ENCODE peak calls at places on chromosomes 6 and 20, in ten cellular contexts. W is upper lobe of left lung; H is activated T-helper 9 cell treated with anti-CD3 and anti-CD28 coated beads, Interleukin-2, amount 50 U/mL, for 16 hours; Y is B cell; V is glutamatergic neuron; T is cardiac muscle cell; D is NCI-H510A; L is stimulated activated naive CD4-positive, alpha-beta T cell treated with Interleukin-2 at 50 U/mL for 16 hours; Z is stimulated activated CD8-positive, alpha-beta memory T cell treated with anti-CD3 and anti-CD28 coated beads, Interleukin-12 subunit alpha, Interleukin-12 subunit beta, amount 100 ng/mL, for 4 hours; P is WTC11. E is an unnamed sample.
A peak's percentile ranks its signal among the peaks of the same experiment; 100 is the strongest.

GRCh38 chr20:37323985-37324384 is 22.0 kb upstream of the SRC start:
- DNase-seq in W (no peak), H (no peak), Y (no peak), V (no peak), T (peak; percentile 68), D (no peak), L (no peak), Z (no peak), P (no peak), E (no peak)

GRCh38 chr6:28443112-28443773 is at the start of gene ZSCAN23:
- DNase-seq in W (peak; percentile 92), H (peak; percentile 65), Y (peak; percentile 66), V (peak; percentile 84), T (peak; percentile 92), D (peak; percentile 69), L (peak; percentile 69), Z (peak; percentile 61), P (peak; percentile 80), E (peak; percentile 95)

GRCh38 chr6:15715060-15715459 is 52.2 kb upstream of the DTNBP1 start:
- DNase-seq in W (no peak), H (no peak), Y (no peak), V (no peak), T (peak; percentile 27), D (no peak), L (no peak), Z (no peak), P (no peak), E (no peak)

GRCh38 chr6:3746119-3746691 is 5.3 kb downstream of the PXDC1 start:
- DNase-seq in W (no peak), H (no peak), Y (peak; percentile 91), V (no peak), T (no peak), D (no peak), L (no peak), Z (no peak), P (no peak), E (peak; percentile 34)

GRCh38 chr20:24376523-24377085 is 92.8 kb upstream of the SYNDIG1 start:
- DNase-seq in W (no peak), H (no peak), Y (no peak), V (no peak), T (peak; percentile 45), D (no peak), L (no peak), Z (no peak), P (no peak), E (no peak)

GRCh38 chr20:57450419-57450818 is 59.2 kb downstream of the RBM38 start:
- DNase-seq in W (no peak), H (no peak), Y (peak; percentile 77), V (no peak), T (peak; percentile 73), D (no peak), L (no peak), Z (no peak), P (no peak), E (peak; percentile 99)

GRCh38 chr6:30490031-30490876 is 945 bp downstream of the HLA-E start:
- DNase-seq in W (peak; percentile 94), H (peak; percentile 76), Y (peak; percentile 80), V (peak; percentile 77), T (peak; percentile 74), D (no peak), L (peak; percentile 89), Z (peak; percentile 78), P (peak; percentile 77), E (peak; percentile 81)

GRCh38 chr6:111482236-111482958 is 621 bp downstream of the REV3L start:
- DNase-seq in W (peak; percentile 92), H (peak; percentile 38), Y (peak; percentile 70), V (peak; percentile 58), T (peak; percentile 45), D (no peak), L (peak; percentile 60), Z (peak; percentile 24), P (peak; percentile 23), E (peak; percentile 80)

GRCh38 chr6:5994234-5994998 is 12.3 kb downstream of the NRN1 start:
- DNase-seq in W (no peak), H (no peak), Y (no peak), V (peak; percentile 17), T (no peak), D (no peak), L (no peak), Z (no peak), P (peak; percentile 47), E (peak; percentile 35)

GRCh38 chr6:3305831-3306230 is 47.1 kb downstream of the PSMG4 start:
- DNase-seq in W (no peak), H (no peak), Y (no peak), V (peak; percentile 2), T (no peak), D (no peak), L (no peak), Z (no peak), P (no peak), E (no peak)

GRCh38 chr6:169289671-169290408 is 36.2 kb upstream of the THBS2 start:
- DNase-seq in W (no peak), H (no peak), Y (no peak), V (no peak), T (peak; percentile 97), D (no peak), L (no peak), Z (no peak), P (no peak), E (peak; percentile 47)

GRCh38 chr6:104409913-104410312 is 449.8 kb downstream of the HACE1 start:
- DNase-seq in W (no peak), H (no peak), Y (no peak), V (no peak), T (no peak), D (no peak), L (no peak), Z (no peak), P (no peak), E (no peak)

GRCh38 chr20:4053516-4053919 is 38.2 kb upstream of the RNF24 start:
- DNase-seq in W (no peak), H (no peak), Y (no peak), V (no peak), T (peak; percentile 52), D (no peak), L (no peak), Z (no peak), P (no peak), E (no peak)

GRCh38 chr20:14597206-14597715 is 259.8 kb upstream of the FLRT3 start:
- DNase-seq in W (no peak), H (no peak), Y (no peak), V (no peak), T (no peak), D (no peak), L (no peak), Z (no peak), P (no peak), E (no peak)

GRCh38 chr20:54407446-54407845 is 67.9 kb upstream of the DOK5 start:
- DNase-seq in W (no peak), H (no peak), Y (no peak), V (no peak), T (no peak), D (no peak), L (no peak), Z (no peak), P (no peak), E (no peak)

GRCh38 chr6:134247271-134247833 is 70.6 kb downstream of the SGK1 start:
- DNase-seq in W (no peak), H (peak; percentile 53), Y (peak; percentile 65), V (no peak), T (no peak), D (no peak), L (peak; percentile 59), Z (peak; percentile 19), P (no peak), E (no peak)

GRCh38 chr6:132768051-132768517 is 10.4 kb upstream of the VNN2 start:
- DNase-seq in W (peak; percentile 45), H (no peak), Y (no peak), V (peak; percentile 24), T (peak; percentile 32), D (no peak), L (no peak), Z (no peak), P (peak; percentile 69), E (peak; percentile 58)

GRCh38 chr20:58630063-58630462 is 21.0 kb upstream of the STX16 start:
- DNase-seq in W (no peak), H (no peak), Y (no peak), V (no peak), T (peak; percentile 52), D (no peak), L (no peak), Z (no peak), P (no peak), E (no peak)

GRCh38 chr6:218153-219018 is 73.9 kb upstream of the DUSP22 start:
- DNase-seq in W (no peak), H (no peak), Y (peak; percentile 60), V (no peak), T (no peak), D (no peak), L (no peak), Z (no peak), P (no peak), E (no peak)

GRCh38 chr20:24990810-24991252 is 1.7 kb downstream of the APMAP start:
- DNase-seq in W (no peak), H (no peak), Y (no peak), V (peak; percentile 34), T (no peak), D (no peak), L (no peak), Z (no peak), P (no peak), E (no peak)

GRCh38 chr6:148971027-148971927 is 224.4 kb downstream of the UST start:
- DNase-seq in W (no peak), H (no peak), Y (no peak), V (no peak), T (no peak), D (no peak), L (no peak), Z (no peak), P (no peak), E (no peak)

GRCh38 chr6:136526196-136526930 is 23.9 kb downstream of the MAP7 start:
- DNase-seq in W (peak; percentile 20), H (no peak), Y (no peak), V (peak; percentile 75), T (peak; percentile 81), D (no peak), L (no peak), Z (no peak), P (peak; percentile 72), E (peak; percentile 88)

GRCh38 chr20:42635699-42636411 is 553.9 kb downstream of the PTPRT start:
- DNase-seq in W (no peak), H (no peak), Y (no peak), V (no peak), T (no peak), D (no peak), L (no peak), Z (no peak), P (no peak), E (no peak)

GRCh38 chr6:165204807-165205545 is 104.4 kb downstream of the C6orf118 start:
- DNase-seq in W (no peak), H (no peak), Y (no peak), V (no peak), T (no peak), D (no peak), L (no peak), Z (no peak), P (no peak), E (no peak)

GRCh38 chr6:132520953-132521352 is 8.0 kb upstream of the STX7 start:
- DNase-seq in W (no peak), H (no peak), Y (no peak), V (no peak), T (peak; percentile 32), D (no peak), L (no peak), Z (no peak), P (no peak), E (no peak)

GRCh38 chr6:6002809-6003333 is 3.9 kb downstream of the NRN1 start:
- DNase-seq in W (no peak), H (no peak), Y (no peak), V (no peak), T (no peak), D (no peak), L (no peak), Z (no peak), P (no peak), E (no peak)

GRCh38 chr20:58973179-58973578 is 7.9 kb upstream of the NELFCD start:
- DNase-seq in W (no peak), H (no peak), Y (no peak), V (no peak), T (no peak), D (no peak), L (no peak), Z (no peak), P (no peak), E (no peak)

GRCh38 chr6:159116343-159116742 is 52.9 kb upstream of the FNDC1 start:
- DNase-seq in W (no peak), H (no peak), Y (peak; percentile 93), V (no peak), T (no peak), D (no peak), L (no peak), Z (no peak), P (no peak), E (peak; percentile 58)

E was measured in NB4.